ENCODE peak calls at places on chromosomes 4 and X, in five cellular contexts. G, T, U, Y and N are unnamed samples.

GRCh38 chr4:149793459-149793858 is 22.2 kb downstream of the IQCM start:
- DNase-seq in T (no peak), G (peak), U (peak), Y (no peak), N (peak)

GRCh38 chr4:137106733-137107132 is 425.6 kb downstream of the PCDH18 start:
- DNase-seq in G (no peak), U (no peak), T (no peak), Y (no peak), N (no peak)

GRCh38 chrX:97529801-97530200 is 646.1 kb downstream of the RPA4 start:
- DNase-seq in G (peak), T (no peak), U (no peak), Y (no peak), N (peak)

GRCh38 chr4:52111995-52112394 is 60.9 kb downstream of the SPATA18 start:
- DNase-seq in U (no peak), T (no peak), Y (no peak), G (no peak), N (no peak)

GRCh38 chr4:128868758-128869157 is 59.3 kb downstream of the JADE1 start:
- DNase-seq in Y (no peak), T (no peak), U (no peak), G (peak), N (peak)

GRCh38 chr4:56200275-56200674 is 187.0 kb downstream of the AASDH start:
- DNase-seq in G (peak), T (no peak), Y (no peak), U (peak), N (peak)

GRCh38 chrX:138954976-138955375 is 243.5 kb upstream of the FGF13 start:
- DNase-seq in U (no peak), T (no peak), Y (no peak), G (no peak), N (no peak)

GRCh38 chr4:101187837-101188236 is 159.5 kb downstream of the PPP3CA start:
- DNase-seq in Y (no peak), T (no peak), U (peak), G (no peak), N (no peak)

GRCh38 chrX:123993904-123994635 is 32.6 kb downstream of the STAG2 start:
- DNase-seq in U (no peak), Y (no peak), G (no peak), T (no peak), N (no peak)

GRCh38 chrX:109952985-109953905 is 49.7 kb upstream of the TMEM164 start:
- DNase-seq in Y (peak), U (no peak), T (peak), G (no peak), N (no peak)

GRCh38 chr4:120874792-120875774 is 47.4 kb downstream of the PRDM5 start:
- DNase-seq in Y (no peak), U (no peak), G (no peak), T (no peak), N (no peak)

GRCh38 chrX:48854898-48855297 is 19.5 kb upstream of the PCSK1N start:
- DNase-seq in Y (no peak), T (no peak), G (peak), U (peak), N (no peak)

GRCh38 chr4:78552398-78553396 is 1.1 kb downstream of the ANXA3 start:
- DNase-seq in Y (no peak), G (peak), U (peak), T (no peak), N (peak)

GRCh38 chrX:108417257-108417656 is 21.0 kb downstream of the COL4A6 start:
- DNase-seq in T (peak), G (no peak), Y (no peak), U (no peak), N (no peak)

GRCh38 chr4:139872274-139872673 is 206.7 kb downstream of the MGST2 start:
- DNase-seq in U (peak), G (peak), T (no peak), Y (no peak), N (peak)

GRCh38 chrX:133984857-133985163 is 584 bp downstream of the GPC3 start:
- DNase-seq in T (no peak), G (no peak), Y (no peak), U (no peak), N (no peak)
- H3K4me3 ChIP-seq in T (no peak), G (no peak), Y (no peak), U (no peak), N (no peak)

GRCh38 chr4:784401-785331 is 41.3 kb downstream of the CPLX1 start:
- DNase-seq in T (no peak), G (no peak), U (no peak), Y (no peak), N (no peak)

GRCh38 chr4:786861-787300 is 39.0 kb downstream of the CPLX1 start:
- DNase-seq in T (no peak), U (no peak), Y (no peak), G (no peak), N (no peak)

GRCh38 chr4:787561-787981 is 38.4 kb downstream of the CPLX1 start:
- DNase-seq in G (no peak), T (no peak), U (no peak), Y (no peak), N (no peak)

GRCh38 chr4:785332-786073 is 40.4 kb downstream of the CPLX1 start:
- DNase-seq in G (no peak), T (no peak), U (no peak), Y (no peak), N (no peak)

DNA sequence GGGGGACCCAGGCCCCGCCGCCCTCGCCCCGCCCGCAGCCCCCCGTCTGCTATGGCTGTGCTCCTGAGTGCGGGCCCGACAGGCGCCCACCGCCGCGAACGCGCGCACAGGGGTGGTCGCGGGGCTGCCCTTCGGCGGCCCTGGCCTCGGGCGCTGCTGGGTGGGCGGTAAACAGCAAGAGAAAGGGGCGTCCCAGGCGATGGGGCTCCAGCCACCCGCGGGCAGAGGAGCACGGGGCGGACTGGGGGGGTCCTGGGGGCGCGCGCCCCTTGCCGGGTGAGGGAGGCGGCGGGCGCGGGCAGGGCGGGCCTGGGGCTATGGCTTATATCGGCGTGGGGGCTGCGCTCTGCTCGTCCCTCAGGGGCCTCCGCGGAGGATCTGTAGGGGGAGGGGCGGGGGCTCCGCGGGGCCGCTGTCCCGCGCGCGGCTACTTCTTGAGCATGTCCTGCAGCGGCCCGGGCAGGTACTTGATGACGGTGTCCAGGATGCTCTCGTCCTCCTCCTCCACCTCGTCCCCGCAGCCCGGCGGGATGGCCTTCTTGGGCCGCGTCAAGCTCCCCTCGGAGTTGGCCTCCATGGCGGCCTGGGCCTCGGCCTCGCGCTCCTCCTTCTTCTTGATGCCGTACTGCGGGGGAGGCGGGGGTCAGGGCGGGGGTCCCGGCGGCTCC is 39.7 kb downstream of the CPLX1 start:
- DNase-seq in T (no peak), Y (no peak), U (no peak), G (no peak), N (no peak)
- TF ChIP-seq EZH2 in T (no peak), Y (no peak), U (no peak), G (no peak), N (peak)

GRCh38 chrX:70292788-70293187 is 2.9 kb downstream of the KIF4A start:
- DNase-seq in Y (no peak), G (no peak), T (no peak), U (peak), N (no peak)
- H3K9ac ChIP-seq in Y (no peak), G (no peak), T (no peak), U (no peak), N (no peak)

DNA sequence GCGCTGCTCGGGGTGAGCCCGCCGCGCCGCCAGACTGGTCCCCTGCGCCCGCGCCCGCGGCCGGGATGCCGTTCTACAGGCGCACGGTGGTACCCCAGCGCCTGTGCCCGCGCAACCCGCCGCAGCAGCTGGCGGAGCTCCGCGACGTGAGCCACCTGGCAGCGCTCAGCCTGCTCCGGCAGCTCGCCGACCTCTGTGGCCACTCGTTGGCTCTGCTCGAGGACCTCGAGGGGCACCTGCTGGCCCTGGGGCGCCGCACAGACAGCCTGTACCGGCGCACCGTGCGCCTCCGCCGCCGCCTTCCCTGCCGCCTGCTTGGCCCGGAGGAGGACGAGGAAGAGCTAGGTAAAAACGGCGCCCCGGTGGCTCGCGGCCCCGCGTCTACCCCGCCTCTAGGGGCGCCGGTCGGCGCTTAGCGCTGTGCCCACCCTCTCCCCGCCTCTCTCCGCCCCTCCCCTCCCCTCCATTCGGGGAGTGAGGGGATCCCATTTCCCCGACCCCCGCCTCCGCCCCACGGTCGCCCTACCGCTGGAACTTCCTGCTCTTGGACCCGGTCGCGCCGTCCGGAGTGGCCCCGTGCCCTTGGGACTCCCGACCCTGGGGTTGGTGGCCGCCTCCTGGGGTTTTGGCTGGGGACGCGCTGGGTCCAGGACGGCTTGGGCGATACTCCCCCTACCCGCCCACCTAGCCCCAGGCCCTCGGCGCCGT is 532 bp downstream of the NHSL2 start:
- DNase-seq in G (peak), Y (no peak), T (peak), U (no peak), N (no peak)
- H3K4me3 ChIP-seq in G (no peak), Y (no peak), T (peak), U (no peak), N (peak)

GRCh38 chrX:52576946-52577345 is 60.1 kb upstream of the XAGE1B start:
- DNase-seq in T (no peak), G (no peak), U (peak), Y (no peak), N (no peak)

GRCh38 chrX:52576474-52576873 is 59.6 kb upstream of the XAGE1B start:
- DNase-seq in T (no peak), Y (no peak), G (no peak), U (no peak), N (no peak)

GRCh38 chrX:52574416-52575275 is 57.8 kb upstream of the XAGE1B start:
- DNase-seq in U (peak), Y (peak), G (peak), T (peak), N (peak)

GRCh38 chrX:52577464-52578173 is 60.8 kb upstream of the XAGE1B start:
- DNase-seq in T (no peak), U (no peak), Y (no peak), G (no peak), N (no peak)
- TF ChIP-seq EZH2 in T (no peak), U (no peak), Y (no peak), G (no peak), N (no peak)

GRCh38 chr4:108529984-108530901 is 90.1 kb upstream of the RPL34 start:
- DNase-seq in G (no peak), U (no peak), T (no peak), Y (no peak), N (no peak)
- H3K9ac ChIP-seq in G (no peak), U (no peak), T (no peak), Y (no peak), N (no peak)

GRCh38 chr4:80195441-80196139 is 1.7 kb upstream of the PRDM8 start:
- DNase-seq in G (no peak), U (no peak), T (no peak), Y (no peak), N (no peak)
- H3K4me3 ChIP-seq in G (no peak), U (no peak), T (no peak), Y (no peak), N (no peak)

GRCh38 chr4:83316459-83317170 is 18.0 kb downstream of the HPSE start:
- DNase-seq in T (no peak), G (no peak), Y (no peak), U (peak), N (no peak)
- TF ChIP-seq EZH2 in T (no peak), G (no peak), Y (no peak), U (no peak), N (no peak)

DNA sequence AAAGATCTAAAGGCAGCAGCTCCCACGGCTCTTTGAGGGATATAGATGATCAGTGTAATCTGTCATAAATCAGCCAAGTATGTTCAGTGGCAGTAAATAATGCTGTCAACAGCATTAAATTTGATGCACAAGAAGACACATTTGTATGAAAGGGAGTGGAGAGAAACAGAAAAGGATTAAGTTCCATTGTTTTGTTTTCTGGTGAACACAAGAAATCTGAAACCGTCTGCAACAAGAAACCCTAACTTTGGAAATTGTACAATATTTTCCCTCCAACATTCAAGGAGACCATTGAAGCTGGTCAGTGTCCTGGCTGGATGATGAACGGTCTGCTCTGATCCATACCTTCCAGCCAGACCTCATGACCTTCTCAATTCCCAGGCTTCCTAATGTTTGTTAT is 27.6 kb upstream of the C1QTNF7 start:
- DNase-seq in T (no peak), G (no peak), U (no peak), Y (no peak), N (no peak)
- H3K9ac ChIP-seq in T (no peak), G (no peak), U (no peak), Y (no peak), N (no peak)